ENCODE peak calls at places on chromosomes 13 and 19, in six cellular contexts. U is neural progenitor cell, Q is neuronal stem cell, P is hepatocyte, A is psoas muscle, S is coronary artery. K is an unnamed sample.

GRCh38 chr13:93224545-93224944 is 2.1 kb upstream of the GPC6 start:
- DNase-seq in U (peak), Q (peak), P (peak), A (no peak), S (no peak), K (peak)

GRCh38 chr13:25847145-25847544 is 204.7 kb downstream of the SHISA2 start:
- DNase-seq in U (no peak), Q (no peak), P (no peak), A (no peak), S (no peak), K (no peak)

GRCh38 chr13:79501538-79502232 is 20.7 kb downstream of the NDFIP2 start:
- DNase-seq in U (no peak), Q (no peak), P (no peak), A (no peak), S (no peak), K (peak)

GRCh38 chr13:27822258-27822872 is 30.1 kb downstream of the GSX1 start:
- DNase-seq in U (peak), Q (no peak), P (no peak), A (no peak), S (no peak), K (peak)

GRCh38 chr19:44007473-44007872 is 4.7 kb downstream of the ZNF230 start:
- DNase-seq in U (no peak), Q (no peak), P (no peak), A (no peak), S (no peak), K (no peak)

GRCh38 chr13:34750078-34750703 is 191.9 kb upstream of the NBEA start:
- DNase-seq in U (peak), Q (peak), P (peak), A (no peak), S (no peak), K (no peak)

GRCh38 chr19:3094638-3095374 is 644 bp downstream of the GNA11 start:
- DNase-seq in U (peak), Q (no peak), P (peak), A (no peak), S (no peak), K (peak)

GRCh38 chr13:37747071-37747612 is 122.4 kb downstream of the TRPC4 start:
- DNase-seq in U (no peak), Q (no peak), P (peak), A (no peak), S (no peak), K (peak)

GRCh38 chr19:16571689-16572331 is 405 bp downstream of the SLC35E1 start:
- DNase-seq in U (no peak), Q (peak), P (peak), A (no peak), S (no peak), K (peak)

GRCh38 chr19:50785329-50785922 is 4.8 kb upstream of the ACP4 start:
- DNase-seq in U (no peak), Q (no peak), P (no peak), A (no peak), S (no peak), K (no peak)

GRCh38 chr19:35216833-35217707 is 11.5 kb downstream of the FAM187B start:
- DNase-seq in U (no peak), Q (no peak), P (peak), A (no peak), S (peak), K (no peak)

GRCh38 chr19:51324082-51324481 is 12.6 kb downstream of the IGLON5 start:
- DNase-seq in U (no peak), Q (no peak), P (no peak), A (no peak), S (no peak), K (peak)

GRCh38 chr19:48713041-48713863 is 6.3 kb downstream of the MAMSTR start:
- DNase-seq in U (peak), Q (no peak), P (peak), A (no peak), S (peak), K (no peak)
- H3K4me3 ChIP-seq in U (peak), Q (peak), P (peak), A (peak), S (peak), K (peak)

GRCh38 chr13:49499889-49500660 is 4.3 kb downstream of the PHF11 start:
- DNase-seq in U (no peak), Q (no peak), P (no peak), A (no peak), S (no peak), K (peak)

GRCh38 chr13:49497272-49497671 is 1.5 kb downstream of the PHF11 start:
- DNase-seq in U (no peak), Q (no peak), P (no peak), A (no peak), S (no peak), K (no peak)

GRCh38 chr13:49495783-49496762 is at the start of gene PHF11:
- DNase-seq in U (peak), Q (peak), P (peak), A (peak), S (peak), K (peak)

GRCh38 chr13:49498211-49498610 is 2.5 kb downstream of the PHF11 start:
- DNase-seq in U (no peak), Q (no peak), P (no peak), A (no peak), S (no peak), K (no peak)

DNA sequence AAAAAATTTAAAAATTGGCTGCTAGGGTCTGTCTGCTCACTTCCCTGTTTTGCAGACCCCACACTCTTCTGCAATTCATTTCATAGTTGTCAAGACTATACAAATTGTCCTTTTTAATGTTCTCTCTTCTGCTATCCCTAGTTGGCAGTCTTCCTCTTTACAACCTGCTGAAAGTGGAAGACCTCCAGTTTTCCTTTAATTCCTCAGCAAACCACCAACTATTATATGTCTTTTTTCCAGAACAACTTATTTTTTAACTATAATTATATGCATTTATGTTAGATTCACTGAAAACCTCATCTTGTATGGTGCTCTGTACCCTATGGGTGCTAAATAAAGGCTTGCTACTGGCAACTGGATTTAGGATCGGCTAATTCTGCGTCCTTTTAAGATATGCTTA is 1.1 kb upstream of the PHF11 start:
- DNase-seq in U (no peak), Q (no peak), P (no peak), A (no peak), S (no peak), K (no peak)
- H3K4me3 ChIP-seq in U (peak), Q (no peak), P (peak), A (peak), S (peak), K (peak)

DNA sequence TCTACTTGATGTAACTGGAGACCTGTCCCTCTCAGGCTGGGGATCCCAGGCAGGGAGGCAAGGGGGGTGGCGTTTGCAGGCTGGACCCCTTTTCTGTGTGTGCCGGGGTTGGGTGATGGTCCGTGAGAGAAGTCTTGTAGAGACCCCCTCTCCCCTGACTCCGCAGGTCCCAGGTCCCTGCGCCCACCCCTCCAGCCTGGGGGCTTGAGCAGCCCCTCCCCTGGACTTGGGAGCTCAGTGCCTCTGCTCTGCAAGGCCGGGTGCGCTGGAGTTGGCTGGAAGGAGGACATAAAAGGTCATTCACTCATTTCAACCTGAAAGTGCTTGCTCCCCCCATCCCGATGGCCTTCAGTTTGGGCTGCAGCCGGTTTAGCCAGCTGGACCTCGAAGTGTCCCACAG is 89.5 kb downstream of the SLC7A1 start:
- DNase-seq in U (no peak), Q (no peak), P (no peak), A (no peak), S (no peak), K (no peak)
- H3K4me3 ChIP-seq in U (no peak), Q (no peak), P (no peak), A (no peak), S (no peak), K (no peak)

GRCh38 chr13:40662866-40663265 is 3.6 kb downstream of the FOXO1 start:
- DNase-seq in U (peak), Q (no peak), P (no peak), A (no peak), S (no peak), K (no peak)
- H3K4me3 ChIP-seq in U (no peak), Q (no peak), P (peak), A (peak), S (peak), K (no peak)

GRCh38 chr19:48615145-48616040 is 517 bp upstream of the FAM83E start:
- DNase-seq in U (no peak), Q (no peak), P (peak), A (no peak), S (no peak), K (no peak)
- H3K4me3 ChIP-seq in U (peak), Q (no peak), P (no peak), A (no peak), S (no peak), K (no peak)

GRCh38 chr13:35879111-35879510 is 252.1 kb downstream of the DCLK1 start:
- DNase-seq in U (no peak), Q (no peak), P (no peak), A (no peak), S (no peak), K (no peak)
- H3K4me3 ChIP-seq in U (no peak), Q (no peak), P (no peak), A (no peak), S (no peak), K (no peak)

GRCh38 chr13:33352520-33352919 is 67.0 kb upstream of the STARD13 start:
- DNase-seq in U (no peak), Q (no peak), P (no peak), A (peak), S (no peak), K (no peak)

GRCh38 chr13:33352023-33352422 is 66.5 kb upstream of the STARD13 start:
- DNase-seq in U (no peak), Q (no peak), P (peak), A (no peak), S (no peak), K (no peak)

GRCh38 chr13:33349314-33349995 is 63.9 kb upstream of the STARD13 start:
- DNase-seq in U (peak), Q (peak), P (no peak), A (peak), S (peak), K (peak)

GRCh38 chr13:33349996-33350826 is 64.7 kb upstream of the STARD13 start:
- DNase-seq in U (peak), Q (peak), P (peak), A (peak), S (peak), K (peak)

DNA sequence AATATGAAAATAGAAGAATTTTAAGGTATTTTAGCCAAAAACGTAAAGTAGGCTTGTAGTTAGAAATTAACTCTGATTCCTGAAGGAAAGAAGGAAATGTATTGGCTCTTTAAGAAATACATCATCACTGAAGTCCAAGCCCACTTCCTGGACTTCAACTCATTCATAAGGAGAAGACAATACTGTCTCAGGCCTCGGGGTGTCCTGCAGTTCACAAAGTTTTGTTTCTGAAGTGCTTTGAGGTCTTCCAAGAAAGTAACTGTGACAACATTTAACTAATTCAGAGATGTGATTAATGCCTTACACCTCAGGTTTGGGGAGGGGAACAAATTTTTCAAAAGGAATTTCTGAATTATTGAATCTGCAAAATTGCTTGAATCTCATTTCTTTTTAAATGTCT is 65.8 kb upstream of the STARD13 start:
- DNase-seq in U (no peak), Q (no peak), P (no peak), A (no peak), S (no peak), K (peak)
- H3K4me3 ChIP-seq in U (no peak), Q (no peak), P (no peak), A (no peak), S (peak), K (peak)

DNA sequence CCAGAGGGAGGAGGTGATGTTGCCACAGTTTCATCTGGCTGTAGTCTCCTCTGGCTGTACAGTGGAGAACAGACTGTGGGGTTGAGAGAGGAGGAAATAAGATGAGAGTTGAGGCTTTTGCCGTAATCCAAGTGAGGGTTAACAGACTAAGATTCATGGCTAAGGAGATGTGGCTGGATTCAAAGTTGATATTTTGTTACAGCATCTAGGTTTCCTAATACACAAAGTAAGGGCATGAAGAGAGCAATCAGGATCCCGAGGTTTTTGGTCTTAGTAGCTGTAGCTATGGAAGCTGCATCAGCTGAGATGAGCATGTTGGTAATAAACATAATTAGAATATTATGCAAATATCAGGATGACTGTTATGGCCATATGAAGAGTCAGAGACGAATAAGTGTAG is 1.4 kb downstream of the ZNF776 start:
- DNase-seq in U (no peak), Q (no peak), P (no peak), A (no peak), S (no peak), K (no peak)
- H3K4me3 ChIP-seq in U (peak), Q (no peak), P (peak), A (peak), S (peak), K (peak)

DNA sequence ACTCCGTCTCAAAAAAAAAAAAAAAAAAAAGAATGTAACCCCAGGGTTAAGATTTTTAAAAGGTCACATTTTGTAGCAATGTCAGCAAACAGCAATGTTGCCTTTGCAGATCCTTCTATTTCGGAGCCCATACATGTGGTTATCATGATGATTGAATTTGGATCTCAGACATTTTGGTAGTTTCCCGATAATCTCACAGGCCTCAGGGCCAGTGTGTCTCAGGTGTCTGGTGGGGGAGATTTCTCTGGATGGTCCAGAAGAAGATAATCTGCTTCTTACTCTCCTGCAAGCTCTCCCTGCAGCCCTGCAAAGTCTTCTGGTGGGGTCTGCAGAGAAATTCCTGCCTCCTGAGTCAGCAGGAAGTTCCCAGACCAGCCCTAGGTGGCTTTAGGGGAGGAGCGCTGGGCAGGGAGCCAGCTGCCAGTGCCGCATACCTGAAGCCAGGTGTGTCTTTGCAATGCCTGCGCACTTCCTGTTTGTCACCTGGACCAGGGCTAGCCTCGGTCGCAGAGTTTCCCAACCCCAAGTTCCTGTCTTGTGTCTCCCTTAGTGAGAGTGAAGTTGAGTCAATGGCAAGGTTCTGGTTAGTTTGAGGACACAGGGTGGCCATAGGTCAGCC is 1.4 kb downstream of the SH2D3A start:
- DNase-seq in U (no peak), Q (no peak), P (peak), A (no peak), S (no peak), K (no peak)
- H3K4me3 ChIP-seq in U (no peak), Q (no peak), P (no peak), A (no peak), S (no peak), K (no peak)

DNA sequence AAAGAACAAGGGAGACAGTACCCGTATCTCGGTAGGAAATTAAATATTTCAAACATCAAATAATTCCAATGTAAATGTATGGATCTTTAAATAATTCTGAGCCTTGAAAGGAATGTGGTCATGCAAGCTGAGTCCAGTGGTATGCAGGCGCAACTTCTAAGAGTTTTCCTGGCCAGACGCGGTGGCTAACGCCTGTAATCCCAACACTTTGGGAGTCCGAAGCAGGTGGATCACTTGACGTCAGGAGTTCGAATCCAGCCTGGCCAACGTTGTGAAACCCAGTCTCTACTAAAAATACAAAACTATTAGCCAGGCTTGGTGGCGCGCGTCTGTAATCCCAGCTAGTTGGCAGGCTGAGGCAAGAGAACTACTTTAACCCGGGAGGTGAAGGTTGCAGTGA is 1.1 kb upstream of the ZNF845 start:
- DNase-seq in U (no peak), Q (no peak), P (no peak), A (no peak), S (no peak), K (no peak)
- H3K4me3 ChIP-seq in U (peak), Q (no peak), P (peak), A (peak), S (peak), K (peak)